ENCODE peak calls at places on chromosome X, in six cellular contexts. G is cardiac muscle cell; O is testis; H is CD4-positive, alpha-beta T cell; S is MM.1S; L is astrocyte. F is an unnamed sample.

GRCh38 chrX:70264784-70265183 is 3.4 kb upstream of the ARR3 start:
- DNase-seq in G (peak; percentile 9), O (no peak), H (no peak), S (no peak), L (no peak), F (no peak)

GRCh38 chrX:55220119-55220794 is at the start of gene PAGE5:
- DNase-seq in G (no peak), O (peak; percentile 51), H (no peak), S (peak; percentile 18), L (no peak), F (no peak)

GRCh38 chrX:25219480-25219879 is 203.7 kb upstream of the ARX start:
- DNase-seq in G (no peak), O (no peak), H (no peak), S (no peak), L (no peak), F (no peak)

GRCh38 chrX:487836-488235 is 101.1 kb upstream of the PPP2R3B start:
- DNase-seq in G (no peak), O (no peak), H (no peak), S (no peak), L (no peak), F (no peak)

GRCh38 chrX:13432376-13432775 is 112.5 kb upstream of the ATXN3L start:
- DNase-seq in G (peak; percentile 92), O (peak; percentile 64), H (no peak), S (no peak), L (peak; percentile 98), F (peak; percentile 86)

GRCh38 chrX:70422886-70423336 is at the start of gene GDPD2:
- DNase-seq in G (peak; percentile 48), O (no peak), H (no peak), S (no peak), L (peak; percentile 38), F (no peak)

GRCh38 chrX:40877869-40878268 is 142.5 kb upstream of the MED14 start:
- DNase-seq in G (peak; percentile 34), O (no peak), H (no peak), S (peak; percentile 20), L (no peak), F (no peak)

GRCh38 chrX:27444093-27444908 is 18.8 kb downstream of the PPP4R3C start:
- DNase-seq in G (no peak), O (no peak), H (no peak), S (peak; percentile 38), L (no peak), F (no peak)

GRCh38 chrX:48998391-48998790 is 3.7 kb downstream of the GRIPAP1 start:
- DNase-seq in G (peak; percentile 2), O (no peak), H (no peak), S (no peak), L (no peak), F (no peak)

GRCh38 chrX:100979881-100980607 is 10.5 kb downstream of the ARL13A start:
- DNase-seq in G (no peak), O (no peak), H (no peak), S (no peak), L (no peak), F (no peak)

GRCh38 chrX:41538707-41539106 is 91.6 kb downstream of the NYX start:
- DNase-seq in G (no peak), O (no peak), H (no peak), S (no peak), L (no peak), F (no peak)

GRCh38 chrX:54029543-54030143 is 14.6 kb downstream of the PHF8 start:
- DNase-seq in G (no peak), O (no peak), H (no peak), S (no peak), L (no peak), F (peak; percentile 42)

GRCh38 chrX:53281321-53281822 is at the start of gene IQSEC2:
- DNase-seq in G (peak; percentile 84), O (peak; percentile 85), H (no peak), S (no peak), L (peak; percentile 71), F (peak; percentile 96)

GRCh38 chrX:12469296-12469695 is 321.9 kb upstream of the PRPS2 start:
- DNase-seq in G (no peak), O (no peak), H (no peak), S (no peak), L (peak; percentile 6), F (no peak)

GRCh38 chrX:110082156-110082555 is 79.2 kb downstream of the TMEM164 start:
- DNase-seq in G (peak; percentile 94), O (peak; percentile 13), H (no peak), S (no peak), L (peak; percentile 95), F (no peak)

GRCh38 chrX:318068-318738 is 393 bp downstream of the GTPBP6 start:
- DNase-seq in G (peak; percentile 99), O (peak; percentile 99), H (peak; percentile 96), S (peak; percentile 97), L (peak; percentile 94), F (peak; percentile 99)

GRCh38 chrX:101190736-101191135 is 28.9 kb upstream of the DRP2 start:
- DNase-seq in G (no peak), O (no peak), H (no peak), S (no peak), L (no peak), F (no peak)

GRCh38 chrX:88355252-88355651 is 391.8 kb upstream of the CPXCR1 start:
- DNase-seq in G (no peak), O (no peak), H (no peak), S (no peak), L (no peak), F (no peak)

GRCh38 chrX:23908219-23909003 is 605 bp downstream of the CXorf58 start:
- DNase-seq in G (no peak), O (no peak), H (no peak), S (peak; percentile 65), L (no peak), F (no peak)

GRCh38 chrX:143633530-143634372 is 2.1 kb downstream of the SLITRK4 start:
- DNase-seq in G (peak; percentile 25), O (peak; percentile 13), H (no peak), S (no peak), L (no peak), F (no peak)

GRCh38 chrX:42149281-42149680 is 225.9 kb upstream of the CASK start:
- DNase-seq in G (peak; percentile 53), O (no peak), H (no peak), S (no peak), L (no peak), F (no peak)

GRCh38 chrX:87941841-87942240 is 424.2 kb downstream of the KLHL4 start:
- DNase-seq in G (no peak), O (no peak), H (no peak), S (no peak), L (no peak), F (no peak)

GRCh38 chrX:113384628-113385027 is 544.0 kb upstream of the AMOT start:
- DNase-seq in G (peak; percentile 87), O (peak; percentile 16), H (no peak), S (no peak), L (peak; percentile 86), F (no peak)

GRCh38 chrX:107715331-107716044 is 60.1 kb downstream of the TSC22D3 start:
- DNase-seq in G (peak; percentile 33), O (no peak), H (peak; percentile 14), S (no peak), L (no peak), F (no peak)

GRCh38 chrX:70084592-70084991 is 22.3 kb downstream of the OTUD6A start:
- DNase-seq in G (no peak), O (no peak), H (no peak), S (no peak), L (no peak), F (no peak)

GRCh38 chrX:22063284-22063683 is 31.2 kb downstream of the PHEX start:
- DNase-seq in G (peak; percentile 38), O (peak; percentile 41), H (no peak), S (peak; percentile 15), L (peak; percentile 8), F (no peak)

GRCh38 chrX:95675011-95675410 is 1009.6 kb upstream of the DIAPH2 start:
- DNase-seq in G (no peak), O (no peak), H (no peak), S (no peak), L (no peak), F (no peak)

GRCh38 chrX:136597954-136598353 is 50.0 kb upstream of the CD40LG start:
- DNase-seq in G (no peak), O (no peak), H (no peak), S (no peak), L (no peak), F (no peak)
- H3K27me3 ChIP-seq in G (no peaks in the 10 kb centered on the region), O (no peaks in the 10 kb centered on the region), H (no peaks in the 10 kb centered on the region), S (no peaks in the 10 kb centered on the region), L (no peaks in the 10 kb centered on the region), F (no peaks in the 10 kb centered on the region)

DNA sequence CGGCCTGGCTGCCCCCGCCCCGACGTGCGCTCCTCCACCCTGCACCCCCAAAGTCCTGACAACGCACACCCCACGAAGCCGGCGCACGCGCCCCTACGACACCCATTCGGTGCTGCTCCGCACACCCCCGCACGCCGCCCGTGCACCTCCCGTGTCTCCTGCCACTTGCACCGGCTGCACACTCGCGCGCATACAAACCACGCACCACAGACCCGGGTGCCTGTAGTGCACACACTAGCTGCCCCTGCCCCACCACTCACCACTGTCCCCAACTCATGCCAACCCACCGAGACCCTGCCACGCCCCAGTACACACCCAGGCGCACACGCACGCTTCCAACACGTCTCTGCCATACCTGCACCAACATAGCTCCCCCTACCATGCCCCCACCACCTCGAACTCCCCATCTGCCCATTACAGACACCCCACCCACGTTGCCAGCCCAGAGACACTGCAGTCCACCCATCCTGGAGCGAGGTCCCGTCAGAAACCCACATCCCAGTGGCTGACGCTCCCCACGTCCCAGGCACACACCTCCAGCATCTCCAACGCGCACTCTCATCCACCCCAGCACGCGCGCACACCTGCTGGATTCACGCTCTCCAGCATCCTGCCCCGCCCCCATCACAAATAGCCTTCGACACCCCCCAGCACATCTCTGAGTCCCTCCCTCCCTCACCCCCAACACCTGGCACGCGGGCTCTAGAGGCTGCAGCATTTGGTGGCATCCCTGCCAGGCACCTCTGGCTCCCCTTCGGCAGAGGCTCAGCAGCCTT is 4.2 kb upstream of the DUSP9 start:
- DNase-seq in G (no peak), O (no peak), H (no peak), S (no peak), L (no peak), F (no peak)
- H3K27me3 ChIP-seq in G (peaks cover 55% of the 10 kb centered on the region), O (no peaks in the 10 kb centered on the region), H (peaks cover 37% of the 10 kb centered on the region), S (peaks cover 75% of the 10 kb centered on the region), L (peaks cover 24% of the 10 kb centered on the region), F (peaks cover 45% of the 10 kb centered on the region)

GRCh38 chrX:138128025-138128671 is 562.2 kb downstream of the ZIC3 start:
- DNase-seq in G (peak; percentile 29), O (peak; percentile 13), H (no peak), S (peak; percentile 44), L (peak; percentile 9), F (no peak)
- H3K27me3 ChIP-seq in G (no peaks in the 10 kb centered on the region), O (no peaks in the 10 kb centered on the region), H (no peaks in the 10 kb centered on the region), S (no peaks in the 10 kb centered on the region), L (no peaks in the 10 kb centered on the region), F (no peaks in the 10 kb centered on the region)

GRCh38 chrX:134544614-134545255 is 84.8 kb downstream of the HPRT1 start:
- DNase-seq in G (peak; percentile 17), O (no peak), H (no peak), S (no peak), L (no peak), F (no peak)

GRCh38 chrX:134542485-134542884 is 82.5 kb downstream of the HPRT1 start:
- DNase-seq in G (peak; percentile 88), O (peak; percentile 65), H (no peak), S (no peak), L (peak; percentile 27), F (no peak)

GRCh38 chrX:134545524-134545923 is 85.6 kb downstream of the HPRT1 start:
- DNase-seq in G (peak; percentile 46), O (peak; percentile 50), H (no peak), S (no peak), L (no peak), F (no peak)

GRCh38 chrX:134543201-134543797 is 83.3 kb downstream of the HPRT1 start:
- DNase-seq in G (peak; percentile 37), O (no peak), H (no peak), S (no peak), L (no peak), F (no peak)

GRCh38 chrX:134544189-134544588 is 84.2 kb downstream of the HPRT1 start:
- DNase-seq in G (peak; percentile 12), O (no peak), H (no peak), S (no peak), L (no peak), F (no peak)
- H3K27me3 ChIP-seq in G (peaks cover 43% of the 10 kb centered on the region), O (no peaks in the 10 kb centered on the region), H (peaks cover 58% of the 10 kb centered on the region), S (no peaks in the 10 kb centered on the region), L (no peaks in the 10 kb centered on the region), F (peaks cover 12% of the 10 kb centered on the region)

F was measured in sigmoid colon.